ENCODE peak calls at places on chromosome 13, in seven cellular contexts. Q is CD4-positive, alpha-beta T cell; U is activated CD4-positive, alpha-beta T cell treated with anti-CD3 and anti-CD28 coated beads, Interleukin-2, amount 10 ng/mL, durations not matched to agents 24 days and 14 days; K is progenitor cell of endocrine pancreas; Z is GM03348; J is anterior cingulate cortex; N is MM.1S. V is an unnamed sample.

GRCh38 chr13:78595458-78595818 is 7.9 kb downstream of the POU4F1 start:
- DNase-seq in K (no peak), N (no peak), Q (no peak), Z (no peak), J (no peak), U (no peak), V (no peak)

GRCh38 chr13:67147257-67148218 is 82.6 kb downstream of the PCDH9 start:
- DNase-seq in J (no peak), N (no peak), Q (no peak), U (no peak), K (no peak), Z (peak), V (no peak)

GRCh38 chr13:96844195-96844594 is 150.1 kb downstream of the OXGR1 start:
- DNase-seq in N (no peak), Z (no peak), U (no peak), Q (no peak), K (no peak), J (no peak), V (no peak)

GRCh38 chr13:29508130-29508873 is 87.2 kb downstream of the SLC7A1 start:
- DNase-seq in N (peak), Z (peak), Q (peak), U (peak), K (peak), J (peak), V (peak)

GRCh38 chr13:98845726-98846125 is 93.3 kb upstream of the SLC15A1 start:
- DNase-seq in J (no peak), Z (no peak), Q (no peak), K (no peak), U (no peak), N (no peak), V (no peak)

GRCh38 chr13:53341144-53341510 is 312.5 kb downstream of the OLFM4 start:
- DNase-seq in Z (no peak), Q (no peak), U (no peak), K (no peak), J (no peak), N (no peak), V (no peak)

GRCh38 chr13:66200555-66200954 is 1029.6 kb downstream of the PCDH9 start:
- DNase-seq in Q (no peak), Z (no peak), J (no peak), U (no peak), K (no peak), N (no peak), V (no peak)

GRCh38 chr13:99605417-99606321 is 104.4 kb downstream of the TM9SF2 start:
- DNase-seq in U (peak), J (no peak), N (peak), Q (peak), Z (peak), K (peak), V (no peak)

GRCh38 chr13:26579580-26579979 is 22.1 kb downstream of the WASF3 start:
- DNase-seq in Q (no peak), Z (no peak), K (no peak), N (no peak), J (no peak), U (no peak), V (no peak)

GRCh38 chr13:77919351-77920294 is 992 bp upstream of the EDNRB start:
- DNase-seq in U (peak), K (no peak), J (peak), Z (peak), N (no peak), Q (no peak), V (peak)

GRCh38 chr13:22173605-22174004 is 502.7 kb downstream of the FGF9 start:
- DNase-seq in U (no peak), K (no peak), J (no peak), Z (peak), N (no peak), Q (no peak), V (no peak)

GRCh38 chr13:37878496-37878895 is 8.9 kb upstream of the TRPC4 start:
- DNase-seq in N (no peak), U (no peak), K (no peak), J (no peak), Z (peak), Q (no peak), V (no peak)

GRCh38 chr13:96082640-96083039 is 7.3 kb upstream of the HS6ST3 start:
- DNase-seq in U (no peak), Q (no peak), N (no peak), Z (no peak), J (no peak), K (no peak), V (no peak)

GRCh38 chr13:93235258-93236015 is 8.8 kb downstream of the GPC6 start:
- DNase-seq in K (no peak), U (no peak), J (no peak), N (no peak), Q (no peak), Z (peak), V (peak)

V was measured in A673.